ENCODE peak calls at places on chromosome 15, in eight cellular contexts. One of them, this sample, is unnamed.

GRCh38 chr15:92808611-92809063 is 91.5 kb upstream of the CHD2 start:
- DNase-seq in thoracic aorta: no peak
- DNase-seq in spleen: peak; percentile 93
- DNase-seq in uterus: peak; percentile 57
- DNase-seq in lung: no peak
- DNase-seq in heart left ventricle: peak; percentile 52
- DNase-seq in colonic mucosa: peak; percentile 66
- DNase-seq in transverse colon: no peak
- DNase-seq in this sample: peak; percentile 61

GRCh38 chr15:51314391-51315337 is 23.7 kb downstream of the CYP19A1 start:
- DNase-seq in thoracic aorta: no peak
- DNase-seq in spleen: no peak
- DNase-seq in uterus: no peak
- DNase-seq in lung: no peak
- DNase-seq in heart left ventricle: no peak
- DNase-seq in colonic mucosa: no peak
- DNase-seq in transverse colon: no peak
- DNase-seq in this sample: no peak

GRCh38 chr15:40944510-40945296 is 8.6 kb upstream of the CHAC1 start:
- DNase-seq in thoracic aorta: no peak
- DNase-seq in spleen: no peak
- DNase-seq in uterus: no peak
- DNase-seq in lung: no peak
- DNase-seq in heart left ventricle: no peak
- DNase-seq in colonic mucosa: no peak
- DNase-seq in transverse colon: no peak
- DNase-seq in this sample: no peak

GRCh38 chr15:80202016-80202315 is 49.2 kb downstream of the FAH start:
- DNase-seq in thoracic aorta: no peak
- DNase-seq in spleen: no peak
- DNase-seq in uterus: no peak
- DNase-seq in lung: peak; percentile 24
- DNase-seq in heart left ventricle: no peak
- DNase-seq in colonic mucosa: no peak
- DNase-seq in transverse colon: no peak
- DNase-seq in this sample: no peak

GRCh38 chr15:87619161-87619960 is 637.2 kb downstream of the NTRK3 start:
- DNase-seq in thoracic aorta: no peak
- DNase-seq in spleen: no peak
- DNase-seq in uterus: peak; percentile 34
- DNase-seq in lung: no peak
- DNase-seq in heart left ventricle: no peak
- DNase-seq in colonic mucosa: no peak
- DNase-seq in transverse colon: no peak
- DNase-seq in this sample: peak; percentile 8

GRCh38 chr15:27538325-27538724 is 560.8 kb downstream of the OCA2 start:
- DNase-seq in thoracic aorta: no peak
- DNase-seq in spleen: no peak
- DNase-seq in uterus: no peak
- DNase-seq in lung: no peak
- DNase-seq in heart left ventricle: no peak
- DNase-seq in colonic mucosa: no peak
- DNase-seq in transverse colon: no peak
- DNase-seq in this sample: no peak

GRCh38 chr15:89090791-89091666 is 2.8 kb downstream of the ABHD2 start:
- DNase-seq in thoracic aorta: peak; percentile 60
- DNase-seq in spleen: peak; percentile 89
- DNase-seq in uterus: peak; percentile 64
- DNase-seq in lung: peak; percentile 68
- DNase-seq in heart left ventricle: peak; percentile 77
- DNase-seq in colonic mucosa: peak; percentile 45
- DNase-seq in transverse colon: peak; percentile 52
- DNase-seq in this sample: peak; percentile 84

GRCh38 chr15:98289747-98290146 is 329.2 kb downstream of the ARRDC4 start:
- DNase-seq in thoracic aorta: no peak
- DNase-seq in spleen: no peak
- DNase-seq in uterus: no peak
- DNase-seq in lung: no peak
- DNase-seq in heart left ventricle: no peak
- DNase-seq in colonic mucosa: no peak
- DNase-seq in transverse colon: no peak
- DNase-seq in this sample: peak; percentile 5

GRCh38 chr15:55627730-55628368 is 39.7 kb upstream of the PYGO1 start:
- DNase-seq in thoracic aorta: no peak
- DNase-seq in spleen: no peak
- DNase-seq in uterus: no peak
- DNase-seq in lung: peak; percentile 53
- DNase-seq in heart left ventricle: no peak
- DNase-seq in colonic mucosa: no peak
- DNase-seq in transverse colon: no peak
- DNase-seq in this sample: no peak

GRCh38 chr15:99981223-99981647 is 248.0 kb upstream of the LYSMD4 start:
- DNase-seq in thoracic aorta: no peak
- DNase-seq in spleen: no peak
- DNase-seq in uterus: no peak
- DNase-seq in lung: no peak
- DNase-seq in heart left ventricle: no peak
- DNase-seq in colonic mucosa: no peak
- DNase-seq in transverse colon: no peak
- DNase-seq in this sample: no peak

GRCh38 chr15:62067448-62068044 is 769 bp downstream of the C2CD4A start:
- DNase-seq in thoracic aorta: no peak
- DNase-seq in spleen: peak; percentile 82
- DNase-seq in uterus: peak; percentile 22
- DNase-seq in lung: no peak
- DNase-seq in heart left ventricle: peak; percentile 23
- DNase-seq in colonic mucosa: peak; percentile 49
- DNase-seq in transverse colon: peak; percentile 28
- DNase-seq in this sample: peak; percentile 31

GRCh38 chr15:84921121-84921520 is 36.7 kb downstream of the SLC28A1 start:
- DNase-seq in thoracic aorta: no peak
- DNase-seq in spleen: no peak
- DNase-seq in uterus: no peak
- DNase-seq in lung: no peak
- DNase-seq in heart left ventricle: no peak
- DNase-seq in colonic mucosa: no peak
- DNase-seq in transverse colon: no peak
- DNase-seq in this sample: no peak

GRCh38 chr15:58383876-58384275 is 47.9 kb upstream of the LIPC start:
- DNase-seq in thoracic aorta: no peak
- DNase-seq in spleen: no peak
- DNase-seq in uterus: no peak
- DNase-seq in lung: no peak
- DNase-seq in heart left ventricle: no peak
- DNase-seq in colonic mucosa: no peak
- DNase-seq in transverse colon: no peak
- DNase-seq in this sample: no peak

GRCh38 chr15:35181538-35181937 is 96.4 kb upstream of the NANOGP8 start:
- DNase-seq in thoracic aorta: no peak
- DNase-seq in spleen: no peak
- DNase-seq in uterus: no peak
- DNase-seq in lung: no peak
- DNase-seq in heart left ventricle: no peak
- DNase-seq in colonic mucosa: no peak
- DNase-seq in transverse colon: no peak
- DNase-seq in this sample: no peak

GRCh38 chr15:74396445-74397238 is 29.2 kb upstream of the CYP11A1 start:
- DNase-seq in thoracic aorta: no peak
- DNase-seq in spleen: peak; percentile 89
- DNase-seq in uterus: no peak
- DNase-seq in lung: no peak
- DNase-seq in heart left ventricle: no peak
- DNase-seq in colonic mucosa: no peak
- DNase-seq in transverse colon: peak; percentile 46
- DNase-seq in this sample: no peak

GRCh38 chr15:23869391-23869790 is 182.3 kb upstream of the NDN start:
- DNase-seq in thoracic aorta: no peak
- DNase-seq in spleen: peak; percentile 75
- DNase-seq in uterus: peak; percentile 30
- DNase-seq in lung: peak; percentile 41
- DNase-seq in heart left ventricle: no peak
- DNase-seq in colonic mucosa: peak; percentile 43
- DNase-seq in transverse colon: peak; percentile 37
- DNase-seq in this sample: no peak

GRCh38 chr15:55277116-55277564 is 12.5 kb downstream of the RAB27A start:
- DNase-seq in thoracic aorta: no peak
- DNase-seq in spleen: no peak
- DNase-seq in uterus: no peak
- DNase-seq in lung: no peak
- DNase-seq in heart left ventricle: no peak
- DNase-seq in colonic mucosa: no peak
- DNase-seq in transverse colon: peak; percentile 19
- DNase-seq in this sample: no peak

GRCh38 chr15:24752354-24752753 is 76.8 kb downstream of the NPAP1 start:
- DNase-seq in thoracic aorta: no peak
- DNase-seq in spleen: no peak
- DNase-seq in uterus: no peak
- DNase-seq in lung: no peak
- DNase-seq in heart left ventricle: no peak
- DNase-seq in colonic mucosa: no peak
- DNase-seq in transverse colon: no peak
- DNase-seq in this sample: no peak

DNA sequence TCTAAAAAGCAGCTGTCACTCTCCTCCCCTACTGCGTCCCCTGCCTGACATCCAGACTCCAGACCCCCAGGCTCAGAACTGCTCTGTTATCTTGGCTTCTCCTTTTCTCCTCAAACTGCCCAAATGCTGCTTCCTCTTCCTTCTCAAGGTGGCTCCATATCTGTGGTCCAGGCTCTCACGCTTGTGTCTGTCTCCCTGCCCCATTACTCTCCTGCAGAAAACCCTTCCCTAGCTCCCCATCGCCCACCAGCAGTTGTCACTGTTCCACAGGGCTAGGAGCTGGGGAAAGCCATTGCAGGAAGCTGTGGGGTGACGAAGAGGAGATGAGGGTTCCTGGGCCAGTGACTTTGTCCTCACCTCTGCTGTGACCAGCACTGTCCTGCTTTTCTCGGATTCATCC is 30.7 kb upstream of the CGNL1 start:
- DNase-seq in thoracic aorta: no peak
- DNase-seq in spleen: no peak
- DNase-seq in uterus: no peak
- DNase-seq in lung: no peak
- DNase-seq in heart left ventricle: no peak
- DNase-seq in colonic mucosa: no peak
- DNase-seq in transverse colon: no peak
- DNase-seq in this sample: no peak
- H3K4me3 ChIP-seq in thoracic aorta: no peak overlapping the region
- H3K4me3 ChIP-seq in spleen: no peak overlapping the region
- H3K4me3 ChIP-seq in uterus: no peak overlapping the region
- H3K4me3 ChIP-seq in lung: no peak overlapping the region
- H3K4me3 ChIP-seq in heart left ventricle: no peak overlapping the region
- H3K4me3 ChIP-seq in colonic mucosa: no peak overlapping the region
- H3K4me3 ChIP-seq in transverse colon: no peak overlapping the region
- H3K4me3 ChIP-seq in this sample: no peak overlapping the region

DNA sequence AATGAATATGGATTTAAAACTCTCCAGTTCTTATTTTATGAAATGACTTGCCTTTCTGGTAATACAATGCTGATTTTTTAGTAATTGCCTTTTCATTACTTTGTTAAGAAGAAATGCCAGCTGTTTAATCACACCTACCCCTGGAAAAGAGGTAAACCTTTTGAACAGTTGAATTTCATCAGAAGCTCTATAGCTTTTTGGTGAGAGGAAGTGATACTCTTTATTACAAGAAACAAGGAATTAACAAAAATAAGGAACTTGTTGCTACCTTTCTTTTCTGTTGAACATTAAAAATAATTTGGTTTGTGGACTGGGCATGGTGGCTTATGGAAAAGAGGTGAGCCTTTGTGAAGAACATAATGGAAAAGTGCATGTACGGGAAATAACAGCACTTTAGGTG is 19.7 kb downstream of the BLOC1S6 start:
- DNase-seq in thoracic aorta: no peak
- DNase-seq in spleen: no peak
- DNase-seq in uterus: no peak
- DNase-seq in lung: no peak
- DNase-seq in heart left ventricle: no peak
- DNase-seq in colonic mucosa: no peak
- DNase-seq in transverse colon: no peak
- DNase-seq in this sample: no peak
- H3K36me3 ChIP-seq in thoracic aorta: peaks cover 4% of the 10 kb centered on the region
- H3K36me3 ChIP-seq in spleen: peaks cover 49% of the 10 kb centered on the region
- H3K36me3 ChIP-seq in uterus: no peaks in the 10 kb centered on the region
- H3K36me3 ChIP-seq in lung: peaks cover 14% of the 10 kb centered on the region
- H3K36me3 ChIP-seq in heart left ventricle: peaks cover 53% of the 10 kb centered on the region
- H3K36me3 ChIP-seq in colonic mucosa: no peaks in the 10 kb centered on the region
- H3K36me3 ChIP-seq in transverse colon: no peaks in the 10 kb centered on the region
- H3K36me3 ChIP-seq in this sample: peaks cover 3% of the 10 kb centered on the region

DNA sequence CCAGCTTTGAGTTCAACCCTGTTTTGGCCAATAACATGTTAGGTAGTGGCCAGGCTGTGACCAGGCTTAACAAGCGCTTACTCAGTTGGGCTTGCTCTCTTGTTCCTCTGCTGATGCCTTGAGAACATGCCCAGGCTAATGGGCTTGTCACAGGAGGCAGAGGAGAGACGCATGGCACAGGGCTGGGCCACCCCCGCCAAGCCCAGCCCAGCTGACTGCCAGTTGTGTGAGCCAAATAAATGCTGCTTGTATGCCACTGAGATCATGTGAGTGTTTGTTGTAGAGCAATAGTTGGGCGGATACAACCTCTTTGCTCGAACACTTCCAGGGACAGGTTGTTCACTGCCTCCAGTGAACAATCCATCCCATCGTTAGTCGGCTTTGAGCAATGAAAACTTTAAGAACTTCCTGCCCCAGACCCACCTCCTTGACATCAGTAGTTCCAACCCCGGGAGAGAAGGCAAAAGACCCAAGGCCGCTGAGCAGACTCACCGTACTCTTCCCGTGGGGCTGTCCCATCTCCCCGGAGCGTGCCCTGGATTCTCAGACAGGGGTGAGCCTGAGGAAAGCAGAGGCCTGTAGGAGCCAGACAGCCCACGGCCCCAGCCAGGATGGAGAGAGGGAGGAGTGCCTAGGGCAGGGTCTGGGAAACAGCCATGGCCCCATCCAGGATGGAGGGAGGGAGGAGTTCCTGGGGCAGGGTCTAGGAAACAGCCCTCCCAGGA is 4.1 kb downstream of the PLA2G4F start:
- DNase-seq in thoracic aorta: no peak
- DNase-seq in spleen: peak; percentile 64
- DNase-seq in uterus: no peak
- DNase-seq in lung: peak; percentile 80
- DNase-seq in heart left ventricle: no peak
- DNase-seq in colonic mucosa: peak; percentile 60
- DNase-seq in transverse colon: peak; percentile 73
- DNase-seq in this sample: no peak
- H3K4me1 ChIP-seq in thoracic aorta: peaks cover 16% of the 10 kb centered on the region
- H3K4me1 ChIP-seq in spleen: no peaks in the 10 kb centered on the region
- H3K4me1 ChIP-seq in uterus: no peaks in the 10 kb centered on the region
- H3K4me1 ChIP-seq in lung: no peaks in the 10 kb centered on the region
- H3K4me1 ChIP-seq in heart left ventricle: peaks cover 45% of the 10 kb centered on the region
- H3K4me1 ChIP-seq in colonic mucosa: no peaks in the 10 kb centered on the region
- H3K4me1 ChIP-seq in transverse colon: peaks cover 3% of the 10 kb centered on the region
- H3K4me1 ChIP-seq in this sample: no peaks in the 10 kb centered on the region

DNA sequence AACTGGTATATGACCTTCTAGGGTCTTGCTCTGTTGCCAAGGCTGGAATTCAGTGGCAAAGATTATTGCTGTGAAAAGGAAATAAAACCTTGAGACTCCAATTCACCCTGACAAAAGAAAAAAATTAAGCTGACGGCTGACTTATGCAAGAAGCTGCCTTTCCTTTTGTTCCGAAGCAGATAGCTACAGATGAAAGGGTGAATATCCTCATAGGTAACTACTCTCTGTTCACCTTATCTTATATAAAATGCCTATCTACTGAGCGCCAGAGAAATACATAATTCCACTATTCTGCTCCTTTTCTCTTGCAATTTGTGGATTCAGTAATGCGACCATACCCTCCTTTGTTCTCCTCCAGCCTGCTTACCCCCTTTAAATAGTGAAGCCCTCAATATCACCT is 68.8 kb downstream of the HERC1 start:
- DNase-seq in thoracic aorta: no peak
- DNase-seq in spleen: no peak
- DNase-seq in uterus: no peak
- DNase-seq in lung: no peak
- DNase-seq in heart left ventricle: no peak
- DNase-seq in colonic mucosa: no peak
- DNase-seq in transverse colon: no peak
- DNase-seq in this sample: peak; percentile 2
- H3K4me3 ChIP-seq in thoracic aorta: no peak overlapping the region
- H3K4me3 ChIP-seq in spleen: no peak overlapping the region
- H3K4me3 ChIP-seq in uterus: no peak overlapping the region
- H3K4me3 ChIP-seq in lung: no peak overlapping the region
- H3K4me3 ChIP-seq in heart left ventricle: no peak overlapping the region
- H3K4me3 ChIP-seq in colonic mucosa: no peak overlapping the region
- H3K4me3 ChIP-seq in transverse colon: no peak overlapping the region
- H3K4me3 ChIP-seq in this sample: no peak overlapping the region